ENCODE peak calls at places on chromosomes 4 and X, in ten cellular contexts. C, P, X, N, V, Q, F, B, H and K are unnamed samples.

GRCh38 chrX:17591741-17592110 is 145.6 kb upstream of the SCML1 start:
- DNase-seq in X (no peak), V (peak; percentile 75), B (no peak), H (no peak), P (no peak), Q (peak; percentile 41), N (peak; percentile 85), C (no peak), F (no peak), K (peak; percentile 47)

GRCh38 chr4:17057035-17057434 is 158.6 kb upstream of the LDB2 start:
- DNase-seq in H (no peak), P (no peak), N (no peak), X (no peak), B (no peak), Q (no peak), C (no peak), V (no peak), F (no peak), K (no peak)

GRCh38 chrX:39165185-39165584 is 363.9 kb downstream of the MID1IP1 start:
- DNase-seq in Q (no peak), P (no peak), C (no peak), H (no peak), B (no peak), V (no peak), F (no peak), X (no peak), N (no peak), K (no peak)

GRCh38 chr4:147096667-147097604 is 151.3 kb upstream of the TTC29 start:
- DNase-seq in X (no peak), C (no peak), P (no peak), Q (peak; percentile 84), N (peak; percentile 82), F (no peak), V (peak; percentile 59), B (no peak), H (no peak), K (peak; percentile 54)

GRCh38 chrX:23374291-23374690 is 39.6 kb downstream of the PTCHD1 start:
- DNase-seq in C (no peak), H (no peak), P (no peak), X (no peak), Q (no peak), V (peak; percentile 45), N (no peak), F (no peak), B (no peak), K (no peak)

GRCh38 chr4:96352051-96352517 is 512.2 kb downstream of the PDHA2 start:
- DNase-seq in Q (peak; percentile 60), X (no peak), N (peak; percentile 64), H (no peak), P (no peak), B (no peak), V (peak; percentile 17), C (no peak), F (no peak), K (no peak)

GRCh38 chrX:14010566-14010965 is 19.1 kb downstream of the GEMIN8 start:
- DNase-seq in F (no peak), N (no peak), C (no peak), Q (peak; percentile 59), B (no peak), H (no peak), V (no peak), P (no peak), X (no peak), K (no peak)

GRCh38 chrX:41468647-41469323 is 21.6 kb downstream of the NYX start:
- DNase-seq in B (no peak), H (no peak), Q (peak; percentile 50), C (no peak), P (no peak), N (peak; percentile 80), V (no peak), X (no peak), F (no peak), K (peak; percentile 17)

GRCh38 chrX:29233592-29234179 is 646.4 kb downstream of the IL1RAPL1 start:
- DNase-seq in B (no peak), C (no peak), P (no peak), X (no peak), Q (no peak), V (no peak), N (no peak), H (no peak), F (no peak), K (no peak)

GRCh38 chr4:139740531-139741041 is 75.0 kb downstream of the MGST2 start:
- DNase-seq in Q (peak; percentile 93), B (peak; percentile 81), X (no peak), H (peak; percentile 80), P (no peak), N (peak; percentile 97), F (peak; percentile 12), V (no peak), C (no peak), K (peak; percentile 89)

GRCh38 chr4:40292313-40292759 is 42.8 kb upstream of the CHRNA9 start:
- DNase-seq in P (no peak), B (no peak), C (no peak), Q (no peak), X (no peak), V (peak; percentile 70), F (no peak), N (peak; percentile 53), H (no peak), K (peak; percentile 49)

GRCh38 chr4:164252286-164252685 is 501.6 kb upstream of the SMIM31 start:
- DNase-seq in F (no peak), B (no peak), Q (peak; percentile 8), X (no peak), H (no peak), P (no peak), N (peak; percentile 4), C (no peak), V (peak; percentile 34), K (no peak)

GRCh38 chrX:56564182-56564885 is 907 bp downstream of the UBQLN2 start:
- DNase-seq in B (peak; percentile 11), X (no peak), C (no peak), F (no peak), V (peak; percentile 85), N (peak; percentile 54), H (no peak), P (peak; percentile 9), Q (peak; percentile 58), K (no peak)

GRCh38 chr4:83248486-83248885 is 36.1 kb downstream of the COQ2 start:
- DNase-seq in B (no peak), X (no peak), N (no peak), H (no peak), V (peak; percentile 67), Q (no peak), P (no peak), F (no peak), C (no peak), K (no peak)

GRCh38 chr4:73019462-73020047 is 50.0 kb downstream of the COX18 start:
- DNase-seq in F (no peak), N (peak; percentile 73), H (no peak), C (no peak), X (no peak), Q (peak; percentile 66), V (peak; percentile 54), B (peak; percentile 17), P (no peak), K (no peak)

GRCh38 chr4:182967403-182967802 is 50.2 kb upstream of the DCTD start:
- DNase-seq in V (no peak), H (no peak), X (no peak), B (no peak), P (no peak), C (no peak), F (no peak), N (no peak), Q (no peak), K (no peak)

GRCh38 chr4:54226399-54227260 is 2.5 kb upstream of the PDGFRA start:
- DNase-seq in Q (no peak), H (peak; percentile 86), F (no peak), P (no peak), X (no peak), B (no peak), N (peak; percentile 89), C (no peak), V (no peak), K (no peak)

GRCh38 chrX:120761810-120762209 is 113.9 kb downstream of the CT47B1 start:
- DNase-seq in B (peak; percentile 85), V (no peak), Q (no peak), X (no peak), P (no peak), N (peak; percentile 54), C (no peak), H (no peak), F (no peak), K (peak; percentile 56)

GRCh38 chr4:7237863-7238262 is 45.5 kb downstream of the SORCS2 start:
- DNase-seq in H (peak; percentile 30), F (no peak), V (no peak), Q (no peak), N (no peak), P (no peak), C (no peak), X (no peak), B (no peak), K (no peak)

GRCh38 chr4:82268050-82268825 is 105.6 kb downstream of the HNRNPD start:
- DNase-seq in F (no peak), H (peak; percentile 48), V (peak; percentile 62), X (peak; percentile 14), C (peak; percentile 5), B (peak; percentile 29), P (peak; percentile 33), N (peak; percentile 77), Q (peak; percentile 76), K (peak; percentile 22)

GRCh38 chr4:122229857-122230256 is 77.7 kb downstream of the BLTP1 start:
- DNase-seq in Q (no peak), H (no peak), N (no peak), F (no peak), C (no peak), P (no peak), X (no peak), V (no peak), B (no peak), K (no peak)